ENCODE peak calls at places on chromosome 15, in six cellular contexts. R is amniotic stem cell; W is activated CD8-positive, alpha-beta memory T cell treated with anti-CD3 and anti-CD28 coated beads for 48 hours; E is GM19239; L is endothelial cell; B is fibroblast of lung. Q is an unnamed sample.

GRCh38 chr15:90300988-90301715 is 35.7 kb downstream of the NGRN start:
- DNase-seq in R (peak; percentile 15), W (no peak), E (no peak), L (peak; percentile 77), B (peak; percentile 12), Q (peak; percentile 25)

GRCh38 chr15:27934782-27935181 is 164.3 kb downstream of the OCA2 start:
- DNase-seq in R (no peak), W (no peak), E (no peak), L (no peak), B (no peak), Q (no peak)

GRCh38 chr15:98085003-98085639 is 124.6 kb downstream of the ARRDC4 start:
- DNase-seq in R (peak; percentile 24), W (no peak), E (no peak), L (peak; percentile 36), B (peak; percentile 50), Q (peak; percentile 69)

GRCh38 chr15:90421527-90421926 is 33.5 kb downstream of the IQGAP1 start:
- DNase-seq in R (no peak), W (no peak), E (no peak), L (no peak), B (no peak), Q (peak; percentile 33)

GRCh38 chr15:52163321-52164190 is 27.6 kb downstream of the GNB5 start:
- DNase-seq in R (no peak), W (no peak), E (no peak), L (peak; percentile 41), B (no peak), Q (no peak)

GRCh38 chr15:92444631-92445030 is 51.0 kb downstream of the ST8SIA2 start:
- DNase-seq in R (no peak), W (no peak), E (no peak), L (no peak), B (no peak), Q (no peak)

GRCh38 chr15:77986891-77987764 is 90.4 kb downstream of the TBC1D2B start:
- DNase-seq in R (no peak), W (no peak), E (no peak), L (peak; percentile 3), B (no peak), Q (no peak)

GRCh38 chr15:62758952-62759349 is 283.6 kb upstream of the TPM1 start:
- DNase-seq in R (no peak), W (no peak), E (no peak), L (no peak), B (no peak), Q (no peak)

GRCh38 chr15:83930813-83931212 is 276.9 kb downstream of the ADAMTSL3 start:
- DNase-seq in R (no peak), W (no peak), E (no peak), L (no peak), B (no peak), Q (no peak)

GRCh38 chr15:77504310-77504709 is 83.6 kb downstream of the HMG20A start:
- DNase-seq in R (no peak), W (no peak), E (no peak), L (no peak), B (no peak), Q (no peak)

GRCh38 chr15:48005921-48006541 is 114.8 kb upstream of the SLC24A5 start:
- DNase-seq in R (no peak), W (no peak), E (no peak), L (no peak), B (peak; percentile 1), Q (no peak)

GRCh38 chr15:47186071-47186470 is 531.2 kb upstream of the SEMA6D start:
- DNase-seq in R (no peak), W (no peak), E (no peak), L (no peak), B (no peak), Q (no peak)

GRCh38 chr15:72319360-72319984 is 485 bp downstream of the CELF6 start:
- DNase-seq in R (no peak), W (no peak), E (peak; percentile 30), L (peak; percentile 88), B (peak; percentile 55), Q (peak; percentile 47)

GRCh38 chr15:34297059-34297458 is 40.5 kb downstream of the SLC12A6 start:
- DNase-seq in R (no peak), W (no peak), E (no peak), L (no peak), B (peak; percentile 28), Q (peak; percentile 37)

GRCh38 chr15:47685141-47685870 is 32.0 kb upstream of the SEMA6D start:
- DNase-seq in R (peak; percentile 37), W (no peak), E (no peak), L (no peak), B (no peak), Q (peak; percentile 25)

GRCh38 chr15:66654718-66655375 is 47.2 kb upstream of the SMAD6 start:
- DNase-seq in R (no peak), W (no peak), E (no peak), L (no peak), B (peak; percentile 16), Q (no peak)

GRCh38 chr15:58726867-58727266 is 22.6 kb downstream of the ADAM10 start:
- DNase-seq in R (no peak), W (no peak), E (no peak), L (no peak), B (no peak), Q (no peak)

GRCh38 chr15:68208641-68209240 is 3.6 kb upstream of the CALML4 start:
- DNase-seq in R (no peak), W (no peak), E (no peak), L (no peak), B (no peak), Q (no peak)

GRCh38 chr15:40054056-40054745 is 15.2 kb upstream of the SRP14 start:
- DNase-seq in R (no peak), W (no peak), E (no peak), L (no peak), B (peak; percentile 27), Q (peak; percentile 31)

GRCh38 chr15:70483513-70483912 is 279.8 kb downstream of the UACA start:
- DNase-seq in R (no peak), W (no peak), E (no peak), L (no peak), B (no peak), Q (no peak)

GRCh38 chr15:51367322-51367976 is 26.0 kb downstream of the GLDN start:
- DNase-seq in R (no peak), W (no peak), E (no peak), L (no peak), B (peak; percentile 31), Q (no peak)

GRCh38 chr15:35697549-35698299 is 151.8 kb upstream of the DPH6 start:
- DNase-seq in R (no peak), W (no peak), E (no peak), L (peak; percentile 18), B (peak; percentile 89), Q (peak; percentile 82)

GRCh38 chr15:26134812-26135211 is 271.7 kb upstream of the ATP10A start:
- DNase-seq in R (no peak), W (no peak), E (no peak), L (no peak), B (no peak), Q (no peak)

GRCh38 chr15:36590838-36591237 is 11.4 kb downstream of the CDIN1 start:
- DNase-seq in R (no peak), W (no peak), E (no peak), L (no peak), B (peak; percentile 98), Q (peak; percentile 96)

GRCh38 chr15:94403246-94403824 is 172.0 kb downstream of the MCTP2 start:
- DNase-seq in R (no peak), W (no peak), E (no peak), L (peak; percentile 8), B (peak; percentile 4), Q (no peak)

GRCh38 chr15:44145495-44145894 is 49.6 kb downstream of the FRMD5 start:
- DNase-seq in R (no peak), W (no peak), E (no peak), L (no peak), B (peak; percentile 36), Q (peak; percentile 16)

GRCh38 chr15:77143606-77144005 is 72.7 kb upstream of the TSPAN3 start:
- DNase-seq in R (no peak), W (no peak), E (no peak), L (no peak), B (peak; percentile 53), Q (peak; percentile 33)

GRCh38 chr15:96171842-96172241 is 158.7 kb upstream of the NR2F2 start:
- DNase-seq in R (no peak), W (no peak), E (no peak), L (no peak), B (peak; percentile 54), Q (peak; percentile 19)

Q was measured in IMR-90.